ENCODE peak calls at places on chromosomes 16 and 17, in six cellular contexts. K is AG04450, T is MM.1S, N is right cardiac atrium, P is suprapubic skin, S is epithelial cell of proximal tubule. V is an unnamed sample.

GRCh38 chr17:52209507-52209906 is 51.0 kb upstream of the CA10 start:
- DNase-seq in K (no peak), T (no peak), N (no peak), P (no peak), S (no peak), V (no peak)

GRCh38 chr17:61943117-61943516 is 15.3 kb upstream of the INTS2 start:
- DNase-seq in K (no peak), T (no peak), N (no peak), P (no peak), S (no peak), V (no peak)

GRCh38 chr16:69535123-69536050 is 30.4 kb upstream of the NFAT5 start:
- DNase-seq in K (no peak), T (no peak), N (no peak), P (no peak), S (no peak), V (no peak)

GRCh38 chr16:48441106-48441505 is 55.9 kb upstream of the SIAH1 start:
- DNase-seq in K (no peak), T (no peak), N (no peak), P (no peak), S (no peak), V (no peak)

GRCh38 chr17:64155751-64156544 is 26.0 kb upstream of the ERN1 start:
- DNase-seq in K (no peak), T (no peak), N (peak; percentile 89), P (no peak), S (no peak), V (no peak)

GRCh38 chr17:9179602-9180001 is 158.3 kb downstream of the NTN1 start:
- DNase-seq in K (no peak), T (no peak), N (no peak), P (no peak), S (no peak), V (no peak)

GRCh38 chr17:4931974-4932373 is at the start of gene GP1BA:
- DNase-seq in K (no peak), T (no peak), N (no peak), P (no peak), S (no peak), V (no peak)

GRCh38 chr17:27821318-27821717 is 21.0 kb upstream of the NOS2 start:
- DNase-seq in K (no peak), T (no peak), N (no peak), P (no peak), S (no peak), V (no peak)

GRCh38 chr17:14488958-14489550 is 188.2 kb downstream of the HS3ST3B1 start:
- DNase-seq in K (no peak), T (no peak), N (no peak), P (no peak), S (no peak), V (no peak)

GRCh38 chr16:88861359-88861758 is 4.4 kb downstream of the TRAPPC2L start:
- DNase-seq in K (no peak), T (no peak), N (no peak), P (no peak), S (no peak), V (no peak)

GRCh38 chr16:30875881-30876791 is 17.7 kb downstream of the BCL7C start:
- DNase-seq in K (no peak), T (peak; percentile 25), N (no peak), P (no peak), S (no peak), V (peak; percentile 32)

GRCh38 chr17:44084921-44085320 is 14.4 kb downstream of the G6PC3 start:
- DNase-seq in K (no peak), T (no peak), N (no peak), P (no peak), S (no peak), V (no peak)

GRCh38 chr17:49971848-49972485 is 3.0 kb downstream of the DLX4 start:
- DNase-seq in K (no peak), T (no peak), N (no peak), P (no peak), S (no peak), V (no peak)
- H3K4me3 ChIP-seq in K (no peak overlapping the region), T (no peak overlapping the region), N (peak overlapping the region; percentile 4), P (peak overlapping the region; percentile 36), S (no peak overlapping the region), V (no peak overlapping the region)

GRCh38 chr16:57093845-57094564 is 1.6 kb downstream of the CPNE2 start:
- DNase-seq in K (no peak), T (no peak), N (peak; percentile 67), P (no peak), S (no peak), V (no peak)
- H3K4me3 ChIP-seq in K (peak overlapping the region; percentile 68), T (no peak overlapping the region), N (peak overlapping the region; percentile 98), P (peak overlapping the region; percentile 66), S (peak overlapping the region; percentile 66), V (no peak overlapping the region)

GRCh38 chr16:20344630-20345029 is 7.9 kb downstream of the UMOD start:
- DNase-seq in K (no peak), T (no peak), N (no peak), P (no peak), S (no peak), V (no peak)

GRCh38 chr16:20352615-20353014 is at the start of gene UMOD:
- DNase-seq in K (no peak), T (no peak), N (no peak), P (no peak), S (no peak), V (no peak)

GRCh38 chr16:20348365-20349185 is 3.9 kb downstream of the UMOD start:
- DNase-seq in K (no peak), T (no peak), N (no peak), P (no peak), S (no peak), V (no peak)

GRCh38 chr16:20349615-20350014 is 2.9 kb downstream of the UMOD start:
- DNase-seq in K (no peak), T (no peak), N (no peak), P (no peak), S (no peak), V (no peak)

GRCh38 chr16:20347666-20348364 is 4.7 kb downstream of the UMOD start:
- DNase-seq in K (no peak), T (no peak), N (no peak), P (no peak), S (no peak), V (no peak)
- H3K4me3 ChIP-seq in K (no peak overlapping the region), T (no peak overlapping the region), N (no peak overlapping the region), P (no peak overlapping the region), S (no peak overlapping the region), V (no peak overlapping the region)

GRCh38 chr16:86568677-86569623 is 2.3 kb downstream of the FOXC2 start:
- DNase-seq in K (no peak), T (no peak), N (no peak), P (no peak), S (no peak), V (no peak)
- H3K4me3 ChIP-seq in K (peak overlapping the region; percentile 88), T (no peak overlapping the region), N (peak overlapping the region; percentile 39), P (peak overlapping the region; percentile 45), S (peak overlapping the region; percentile 53), V (no peak overlapping the region)

DNA sequence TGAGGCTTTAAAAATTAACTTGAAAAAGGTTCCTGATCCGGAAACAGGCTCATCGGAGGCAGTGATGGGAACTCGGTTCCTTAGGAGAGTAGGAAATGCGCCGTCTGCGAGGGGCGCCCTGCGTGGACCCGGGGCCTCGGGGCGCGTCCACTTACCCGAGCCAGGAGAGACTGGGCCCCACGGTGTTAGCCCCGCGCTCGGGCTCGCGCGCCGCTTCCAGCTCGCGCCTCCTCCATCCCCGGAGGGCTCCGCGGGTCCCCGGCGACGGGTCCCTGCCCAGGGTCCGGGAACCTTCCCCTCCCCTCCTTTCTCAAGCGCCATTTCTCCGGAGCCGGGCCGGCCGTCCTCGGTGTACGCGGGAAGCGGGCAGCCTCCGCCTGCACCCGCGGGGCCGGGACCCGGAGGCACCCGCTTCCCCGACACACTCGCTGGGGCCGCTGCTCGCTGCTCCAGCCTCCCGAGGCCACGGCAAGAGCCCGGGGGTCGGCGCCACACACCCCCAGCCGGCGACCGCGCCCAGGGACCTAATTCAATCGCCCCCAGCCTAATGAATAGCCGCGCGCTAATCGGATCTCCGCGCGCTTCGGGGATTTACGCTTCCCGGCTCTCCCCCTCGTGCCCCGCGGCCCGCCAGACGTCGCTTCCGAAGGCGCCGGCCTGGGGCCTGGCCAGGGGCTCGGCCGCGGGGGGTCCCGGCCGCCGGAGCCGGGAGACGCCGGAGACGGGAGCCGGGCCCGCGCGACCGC is 2.2 kb upstream of the BAHCC1 start:
- DNase-seq in K (no peak), T (no peak), N (peak; percentile 77), P (no peak), S (no peak), V (no peak)
- H3K4me3 ChIP-seq in K (peak overlapping the region; percentile 63), T (no peak overlapping the region), N (peak overlapping the region; percentile 92), P (peak overlapping the region; percentile 86), S (peak overlapping the region; percentile 74), V (peak overlapping the region; percentile 62)

V was measured in Jurkat, Clone E6-1.